ENCODE peak calls at places on chromosomes 11 and 22, in six cellular contexts. O, Y, B, N, D and P are unnamed samples.

GRCh38 chr11:6194065-6194581 is 4.9 kb upstream of the OR52W1 start:
- DNase-seq in D (no peak), Y (no peak), O (no peak), B (no peak), N (no peak), P (no peak)

GRCh38 chr22:48376428-48376827 is 1451.2 kb downstream of the BRD1 start:
- DNase-seq in B (no peak), N (no peak), D (no peak), O (no peak), Y (no peak), P (no peak)

GRCh38 chr22:48758905-48759875 is 1068.5 kb downstream of the BRD1 start:
- DNase-seq in N (peak), D (no peak), Y (peak), O (no peak), B (no peak), P (no peak)

GRCh38 chr11:74604311-74604710 is 11.9 kb downstream of the POLD3 start:
- DNase-seq in D (no peak), N (no peak), Y (no peak), B (no peak), O (no peak), P (no peak)

GRCh38 chr11:77143405-77144020 is 15.5 kb downstream of the MYO7A start:
- DNase-seq in D (no peak), N (no peak), O (no peak), Y (no peak), B (no peak), P (no peak)

GRCh38 chr11:57618438-57618837 is 21.0 kb downstream of the SERPING1 start:
- DNase-seq in D (no peak), N (no peak), O (no peak), B (no peak), Y (no peak), P (no peak)

GRCh38 chr11:121356357-121356756 is 63.8 kb downstream of the SC5D start:
- DNase-seq in O (no peak), N (no peak), B (no peak), D (no peak), Y (no peak), P (no peak)

GRCh38 chr11:110000045-110000502 is 93.1 kb upstream of the ZC3H12C start:
- DNase-seq in B (no peak), O (no peak), N (peak), Y (no peak), D (peak), P (no peak)

GRCh38 chr11:97683733-97684132 is 1293.9 kb downstream of the JRKL start:
- DNase-seq in O (no peak), B (no peak), N (no peak), Y (no peak), D (peak), P (no peak)

GRCh38 chr11:62017878-62018642 is 50.6 kb upstream of the FTH1 start:
- DNase-seq in D (no peak), B (no peak), Y (no peak), N (no peak), O (no peak), P (no peak)

GRCh38 chr11:14308114-14308896 is 50.7 kb downstream of the RRAS2 start:
- DNase-seq in B (no peak), D (peak), N (peak), Y (no peak), O (no peak), P (no peak)

GRCh38 chr11:80144932-80145612 is 704.2 kb upstream of the TENM4 start:
- DNase-seq in N (no peak), B (no peak), Y (no peak), O (no peak), D (no peak), P (no peak)

GRCh38 chr11:59810911-59811259 is 307 bp upstream of the MRPL16 start:
- DNase-seq in O (no peak), N (no peak), B (no peak), Y (no peak), D (no peak), P (no peak)

GRCh38 chr11:115146425-115146824 is 357.8 kb downstream of the CADM1 start:
- DNase-seq in D (no peak), O (no peak), N (no peak), B (no peak), Y (no peak), P (no peak)

GRCh38 chr11:115550291-115551059 is 46.3 kb upstream of the CADM1 start:
- DNase-seq in O (no peak), D (no peak), N (no peak), Y (no peak), B (no peak), P (no peak)

GRCh38 chr22:25281675-25282345 is 62.4 kb downstream of the CRYBB2 start:
- DNase-seq in B (no peak), D (no peak), Y (no peak), O (no peak), N (no peak), P (peak)

GRCh38 chr11:44014968-44015623 is 32.7 kb upstream of the ACCSL start:
- DNase-seq in B (no peak), N (no peak), D (no peak), Y (peak), O (no peak), P (no peak)

GRCh38 chr11:62147545-62147944 is 23.7 kb downstream of the INCENP start:
- DNase-seq in B (no peak), N (no peak), O (no peak), Y (no peak), D (no peak), P (no peak)

GRCh38 chr22:41994506-41994905 is 4.1 kb upstream of the WBP2NL start:
- DNase-seq in O (no peak), N (no peak), B (no peak), D (no peak), Y (no peak), P (no peak)

GRCh38 chr11:76664578-76665061 is 5.9 kb downstream of the LRRC32 start:
- DNase-seq in B (peak), O (no peak), Y (peak), D (no peak), N (no peak), P (no peak)

GRCh38 chr11:47607380-47607779 is 13.2 kb upstream of the C1QTNF4 start:
- DNase-seq in O (no peak), N (no peak), D (peak), B (no peak), Y (no peak), P (no peak)

GRCh38 chr11:2860636-2861035 is 24.9 kb downstream of the CDKN1C start:
- DNase-seq in N (peak), O (no peak), Y (no peak), B (peak), D (peak), P (no peak)

GRCh38 chr11:103051158-103051801 is 40.7 kb downstream of the DCUN1D5 start:
- DNase-seq in O (no peak), N (no peak), B (no peak), D (no peak), Y (no peak), P (no peak)

GRCh38 chr11:129846508-129847335 is 31.1 kb downstream of the TMEM45B start:
- DNase-seq in O (no peak), D (peak), N (no peak), B (peak), Y (no peak), P (no peak)

GRCh38 chr11:119782673-119783072 is 53.7 kb upstream of the NECTIN1 start:
- DNase-seq in Y (no peak), D (no peak), O (no peak), B (no peak), N (peak), P (no peak)

GRCh38 chr11:18046116-18046777 is at the start of gene TPH1:
- DNase-seq in B (peak), N (no peak), Y (no peak), D (peak), O (peak), P (peak)

GRCh38 chr11:117223741-117224685 is 7.9 kb downstream of the PCSK7 start:
- DNase-seq in Y (peak), D (no peak), O (no peak), N (no peak), B (peak), P (no peak)

GRCh38 chr11:10400856-10401255 is 54.2 kb upstream of the AMPD3 start:
- DNase-seq in O (no peak), Y (no peak), N (no peak), B (no peak), D (no peak), P (no peak)

GRCh38 chr11:87463486-87464102 is 425.9 kb downstream of the TMEM135 start:
- DNase-seq in D (no peak), N (peak), O (peak), Y (no peak), B (no peak), P (no peak)

GRCh38 chr11:73177380-73178091 is 35.4 kb upstream of the FCHSD2 start:
- DNase-seq in D (peak), N (no peak), B (no peak), Y (peak), O (no peak), P (no peak)

GRCh38 chr11:58676563-58677135 is 54.2 kb downstream of the CNTF start:
- DNase-seq in Y (no peak), N (no peak), D (no peak), B (no peak), O (no peak), P (no peak)

GRCh38 chr11:114154271-114155047 is 94.9 kb downstream of the ZBTB16 start:
- DNase-seq in N (no peak), O (no peak), B (no peak), Y (peak), D (peak), P (no peak)

GRCh38 chr11:119148855-119149370 is at the start of gene ABCG4:
- DNase-seq in B (no peak), O (peak), D (no peak), Y (no peak), N (peak), P (peak)

GRCh38 chr22:50276143-50276542 is 6.0 kb upstream of the MAPK11 start:
- DNase-seq in O (no peak), Y (peak), B (peak), D (peak), N (peak), P (peak)

GRCh38 chr11:62394825-62395538 is 23.9 kb upstream of the SCGB1A1 start:
- DNase-seq in Y (peak), O (peak), D (peak), N (peak), B (peak), P (peak)

GRCh38 chr11:17703951-17704350 is 15.4 kb upstream of the MYOD1 start:
- DNase-seq in O (no peak), Y (no peak), D (peak), N (no peak), B (no peak), P (no peak)

GRCh38 chr22:19873138-19873959 is 18.7 kb upstream of the GNB1L start:
- DNase-seq in O (no peak), B (peak), Y (peak), D (no peak), N (no peak), P (no peak)

GRCh38 chr22:22737590-22737989 is 93.2 kb downstream of the GGTLC2 start:
- DNase-seq in Y (no peak), D (no peak), B (no peak), N (no peak), O (no peak), P (no peak)

GRCh38 chr11:2310073-2310785 is 8.4 kb downstream of the TSPAN32 start:
- DNase-seq in B (no peak), N (no peak), Y (peak), D (no peak), O (no peak), P (no peak)

DNA sequence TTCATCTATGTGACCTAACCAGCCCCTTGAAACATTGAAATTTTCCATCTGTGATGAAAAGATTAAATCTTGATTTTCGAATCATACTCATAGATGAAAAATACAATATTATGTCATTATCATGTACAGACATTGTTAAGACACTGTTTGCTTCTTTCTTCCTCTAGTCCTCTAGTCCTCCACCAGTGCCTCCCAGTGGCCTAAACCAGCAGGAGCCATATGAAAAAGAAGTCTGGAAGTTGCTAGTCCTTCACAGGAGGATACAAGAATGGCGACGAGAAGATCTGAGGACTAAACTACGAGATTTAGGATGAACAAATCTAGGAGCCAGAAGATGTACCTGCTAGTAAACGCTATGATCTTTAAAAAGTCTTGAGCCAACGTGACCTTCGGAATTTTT is 134.1 kb downstream of the SLC17A6 start:
- DNase-seq in Y (no peak), B (no peak), N (no peak), D (peak), O (no peak), P (peak)
- TF ChIP-seq CTCF in Y (no peak), B (no peak), N (no peak), D (peak), O (no peak), P (no peak)

GRCh38 chr11:67616431-67617242 is 9.9 kb downstream of the NDUFV1 start:
- DNase-seq in N (no peak), D (no peak), Y (no peak), B (no peak), O (no peak), P (no peak)
- TF ChIP-seq CTCF in N (no peak), D (no peak), Y (no peak), B (no peak), O (no peak), P (no peak)

GRCh38 chr22:26672060-26672471 is 14.7 kb downstream of the MIAT start:
- DNase-seq in D (no peak), B (peak), O (no peak), N (no peak), Y (no peak), P (no peak)

GRCh38 chr22:26674211-26675190 is 17.1 kb downstream of the MIAT start:
- DNase-seq in O (no peak), D (no peak), Y (no peak), B (peak), N (no peak), P (no peak)

GRCh38 chr22:26673485-26673884 is 16.1 kb downstream of the MIAT start:
- DNase-seq in D (no peak), Y (no peak), B (peak), N (no peak), O (no peak), P (no peak)

GRCh38 chr22:26671317-26672059 is 14.1 kb downstream of the MIAT start:
- DNase-seq in N (peak), B (peak), Y (peak), O (no peak), D (no peak), P (no peak)

DNA sequence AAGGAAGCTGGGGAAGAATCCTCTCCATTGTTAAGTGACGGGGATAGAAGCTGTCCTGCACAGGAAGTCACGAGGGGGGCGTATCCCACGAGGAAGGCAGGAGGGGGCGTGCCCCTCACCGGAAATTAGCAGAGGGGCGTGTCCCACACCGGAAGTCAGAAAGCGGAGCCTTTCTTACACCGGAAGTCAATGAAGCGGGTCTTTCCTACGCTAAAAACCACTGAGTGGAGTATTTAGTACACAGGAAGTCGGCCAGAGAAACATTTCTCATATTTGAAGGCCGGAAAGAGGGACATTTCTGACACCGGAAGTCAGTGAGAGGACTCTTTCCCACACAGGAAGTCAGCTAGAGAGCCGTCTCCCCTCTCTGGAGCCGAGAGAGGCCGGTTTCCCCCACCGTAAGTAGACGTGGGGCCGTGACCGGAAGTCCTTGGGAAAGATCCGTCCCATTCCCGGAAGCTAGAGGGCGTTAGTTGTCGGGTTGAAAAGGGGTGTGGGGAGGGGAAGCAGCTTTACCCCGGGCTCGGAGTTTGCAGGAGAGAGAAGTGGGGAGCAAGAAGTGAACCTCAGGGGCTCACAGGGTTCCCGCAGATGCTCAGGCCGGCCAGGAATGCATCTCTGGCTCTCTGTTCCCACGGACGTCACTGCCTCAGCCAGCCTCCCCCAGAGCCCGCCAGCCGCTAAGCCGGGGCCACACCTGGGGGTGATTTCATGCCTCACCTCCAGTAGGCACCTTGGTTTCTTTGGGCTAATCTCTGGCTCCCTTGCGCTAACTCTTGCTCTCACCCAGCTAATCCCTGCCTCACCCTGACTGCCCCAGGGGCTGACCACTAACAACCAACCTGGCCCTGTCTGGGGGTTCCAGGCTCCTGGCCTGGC is 15.4 kb downstream of the MIAT start:
- DNase-seq in O (peak), B (peak), Y (peak), D (peak), N (peak), P (peak)
- TF ChIP-seq CTCF in O (peak), B (peak), Y (no peak), D (peak), N (peak), P (peak)

DNA sequence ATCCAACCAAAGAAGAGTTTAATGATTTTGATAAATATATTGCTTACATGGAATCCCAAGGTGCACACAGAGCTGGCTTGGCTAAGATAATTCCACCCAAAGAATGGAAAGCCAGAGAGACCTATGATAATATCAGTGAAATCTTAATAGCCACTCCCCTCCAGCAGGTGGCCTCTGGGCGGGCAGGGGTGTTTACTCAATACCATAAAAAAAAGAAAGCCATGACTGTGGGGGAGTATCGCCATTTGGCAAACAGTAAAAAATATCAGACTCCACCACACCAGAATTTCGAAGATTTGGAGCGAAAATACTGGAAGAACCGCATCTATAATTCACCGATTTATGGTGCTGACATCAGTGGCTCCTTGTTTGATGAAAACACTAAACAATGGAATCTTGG is 23.9 kb downstream of the KDM4D start:
- DNase-seq in B (no peak), N (no peak), D (no peak), O (no peak), Y (no peak), P (no peak)
- TF ChIP-seq CTCF in B (no peak), N (peak), D (no peak), O (peak), Y (no peak), P (peak)

DNA sequence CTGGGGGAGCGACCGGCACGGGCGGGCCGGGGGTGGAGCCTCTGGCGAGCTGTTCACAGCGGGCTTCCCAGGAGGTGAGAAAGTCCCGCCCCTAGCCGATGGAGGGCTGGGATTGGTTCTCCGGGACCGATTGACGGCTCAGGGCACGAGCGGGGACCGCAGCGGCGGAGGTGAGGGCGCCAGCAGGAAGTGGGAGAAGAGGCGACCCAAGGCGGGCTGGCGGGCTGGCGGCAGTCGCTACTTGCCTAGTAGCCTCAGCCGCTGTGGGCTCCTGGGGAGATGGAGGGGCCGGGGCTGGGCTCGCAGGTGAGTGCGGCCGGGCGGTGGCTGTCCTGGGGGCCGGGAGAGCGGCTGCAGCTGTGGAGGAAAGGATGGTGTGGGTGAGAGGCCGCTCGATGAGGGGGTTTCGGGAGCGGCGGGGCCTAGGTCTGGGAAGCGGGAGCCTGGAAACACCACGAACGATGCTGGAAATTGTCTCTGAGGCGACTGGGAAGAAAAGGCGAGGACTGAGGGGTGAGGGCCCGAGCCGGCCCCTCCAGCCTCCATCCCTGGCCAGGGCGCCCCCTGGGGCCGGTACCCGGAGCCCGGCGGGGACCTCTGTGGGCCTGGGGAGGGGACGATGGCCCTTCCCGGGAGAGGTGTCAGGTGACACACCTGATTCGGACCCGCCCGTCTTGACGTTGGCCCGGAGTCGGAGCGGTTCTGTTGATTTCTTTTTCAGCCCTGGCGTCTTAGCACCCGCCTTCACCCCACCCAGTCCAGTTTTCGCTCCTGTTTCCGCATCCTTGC is at the start of gene ZDHHC13:
- DNase-seq in O (peak), N (peak), Y (peak), D (peak), B (peak), P (peak)
- TF ChIP-seq CTCF in O (peak), N (peak), Y (no peak), D (peak), B (no peak), P (peak)

DNA sequence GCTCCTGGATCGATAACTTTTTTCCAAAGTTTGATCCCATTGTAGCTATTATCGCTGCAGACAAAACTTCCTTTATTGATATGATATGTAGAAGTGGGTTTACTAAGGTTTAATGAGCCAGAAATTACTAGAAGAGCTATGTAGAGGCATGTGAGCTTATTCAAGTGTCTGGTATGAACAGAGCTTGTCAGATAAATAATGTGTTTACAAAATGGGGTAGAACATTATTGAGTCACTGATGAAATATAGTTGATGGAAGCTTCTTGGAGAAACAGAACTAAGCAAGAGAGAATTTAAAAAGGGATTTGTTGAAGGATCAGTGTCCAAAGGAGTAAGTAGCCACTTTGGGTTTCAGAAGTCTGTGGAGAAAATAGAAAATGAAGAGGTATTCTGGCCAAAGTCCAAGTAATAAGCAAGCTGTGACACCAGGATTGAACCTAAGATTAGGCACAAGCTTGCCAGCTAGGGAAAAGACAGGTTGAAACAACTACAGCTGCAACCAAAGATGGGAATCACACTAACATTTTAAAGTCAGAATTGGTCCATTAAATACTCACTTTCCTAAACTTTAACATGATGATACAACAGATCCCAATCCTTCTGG is 104.3 kb downstream of the MAML2 start:
- DNase-seq in N (no peak), O (no peak), Y (no peak), B (no peak), D (no peak), P (no peak)
- TF ChIP-seq CTCF in N (no peak), O (no peak), Y (no peak), B (no peak), D (no peak), P (no peak)

GRCh38 chr11:7904910-7905309 is 26.2 kb downstream of the OR10A6 start:
- DNase-seq in N (no peak), D (no peak), B (no peak), O (no peak), Y (no peak), P (no peak)
- TF ChIP-seq CTCF in N (no peak), D (no peak), B (no peak), O (no peak), Y (no peak), P (no peak)